ENCODE peak calls at places on chromosomes 12 and 14, in nine cellular contexts. D is astrocyte of the spinal cord, Z is iris pigment epithelial cell, H is nephron progenitor cell, F is midbrain, W is GM12865, S is A549, N is NCI-H187 treated with DMSO at 0.1 percent for 48 hours, E is lower lobe of right lung. L is an unnamed sample.

GRCh38 chr14:24095196-24096068 is 1.3 kb downstream of the PCK2 start:
- DNase-seq in H (peak), N (no peak), S (peak), D (peak), F (no peak), W (peak), E (peak), Z (peak), L (peak)

GRCh38 chr14:68627868-68628604 is 164.8 kb downstream of the ZFP36L1 start:
- DNase-seq in S (no peak), H (peak), N (no peak), E (peak), F (peak), Z (no peak), D (no peak), W (peak), L (peak)

GRCh38 chr12:12661086-12661485 is 34.9 kb downstream of the GPR19 start:
- DNase-seq in W (no peak), F (no peak), D (peak), S (no peak), N (no peak), E (no peak), Z (peak), H (no peak), L (no peak)

GRCh38 chr12:2555487-2556082 is 239.2 kb upstream of the FKBP4 start:
- DNase-seq in S (no peak), H (no peak), N (no peak), E (no peak), Z (no peak), F (no peak), D (no peak), W (no peak), L (no peak)

GRCh38 chr12:93670104-93670503 is 7.1 kb upstream of the CRADD start:
- DNase-seq in N (no peak), F (no peak), D (no peak), H (no peak), S (no peak), W (no peak), Z (no peak), E (no peak), L (no peak)

GRCh38 chr12:92242917-92243316 is 97.3 kb upstream of the BTG1 start:
- DNase-seq in D (peak), F (no peak), S (no peak), E (no peak), H (no peak), W (no peak), N (no peak), Z (peak), L (peak)

GRCh38 chr14:69439516-69440270 is 41.2 kb downstream of the SLC39A9 start:
- DNase-seq in D (no peak), Z (no peak), F (no peak), S (no peak), N (no peak), H (peak), W (no peak), E (no peak), L (no peak)

GRCh38 chr14:103545219-103545914 is 16.4 kb downstream of the TRMT61A start:
- DNase-seq in F (no peak), H (no peak), E (peak), Z (no peak), D (no peak), W (no peak), N (no peak), S (no peak), L (peak)

GRCh38 chr12:106445981-106446380 is 88.4 kb downstream of the POLR3B start:
- DNase-seq in E (no peak), S (no peak), W (no peak), Z (no peak), D (no peak), H (no peak), F (no peak), N (no peak), L (no peak)

GRCh38 chr12:131736807-131737484 is 26.1 kb downstream of the SFSWAP start:
- DNase-seq in F (no peak), D (peak), H (no peak), S (peak), E (peak), N (no peak), Z (peak), W (no peak), L (no peak)

GRCh38 chr12:65232490-65233077 is 45.9 kb upstream of the MSRB3 start:
- DNase-seq in Z (peak), W (peak), D (peak), N (no peak), F (peak), E (no peak), S (peak), H (no peak), L (no peak)

GRCh38 chr12:64824500-64825142 is at the start of gene TBC1D30:
- DNase-seq in N (no peak), W (peak), F (peak), S (no peak), D (peak), E (peak), H (peak), Z (peak), L (peak)

GRCh38 chr14:24952851-24953666 is 96.9 kb downstream of the STXBP6 start:
- DNase-seq in Z (no peak), D (no peak), F (peak), W (no peak), S (peak), H (no peak), N (no peak), E (no peak), L (no peak)

GRCh38 chr14:55599250-55599879 is 19.4 kb downstream of the KTN1 start:
- DNase-seq in Z (no peak), F (no peak), D (no peak), W (no peak), H (no peak), N (no peak), S (peak), E (peak), L (peak)